ENCODE peak calls at places on chromosome 2, in eight cellular contexts. One of them, this sample, is unnamed.

GRCh38 chr2:152585830-152586484 is 131.3 kb downstream of the PRPF40A start:
- DNase-seq in dorsolateral prefrontal cortex: no peak
- DNase-seq in gastrocnemius medialis: peak
- DNase-seq in hepatocyte: peak
- DNase-seq in fibroblast of lung: peak
- DNase-seq in CD8-positive, alpha-beta T cell: no peak
- DNase-seq in fibroblast of pulmonary artery: peak
- DNase-seq in skeletal muscle cell: peak
- DNase-seq in this sample: peak

GRCh38 chr2:163877316-163877715 is 141.5 kb upstream of the FIGN start:
- DNase-seq in fibroblast of lung: peak
- DNase-seq in skeletal muscle cell: peak
- DNase-seq in fibroblast of pulmonary artery: peak
- DNase-seq in hepatocyte: no peak
- DNase-seq in dorsolateral prefrontal cortex: no peak
- DNase-seq in gastrocnemius medialis: no peak
- DNase-seq in CD8-positive, alpha-beta T cell: no peak
- DNase-seq in this sample: peak

GRCh38 chr2:204072443-204073324 is 136.1 kb downstream of the ICOS start:
- DNase-seq in CD8-positive, alpha-beta T cell: peak
- DNase-seq in hepatocyte: peak
- DNase-seq in gastrocnemius medialis: no peak
- DNase-seq in fibroblast of pulmonary artery: peak
- DNase-seq in fibroblast of lung: no peak
- DNase-seq in dorsolateral prefrontal cortex: no peak
- DNase-seq in skeletal muscle cell: no peak
- DNase-seq in this sample: peak

GRCh38 chr2:68811364-68811763 is 59.8 kb downstream of the BMP10 start:
- DNase-seq in skeletal muscle cell: no peak
- DNase-seq in CD8-positive, alpha-beta T cell: no peak
- DNase-seq in gastrocnemius medialis: no peak
- DNase-seq in hepatocyte: no peak
- DNase-seq in dorsolateral prefrontal cortex: no peak
- DNase-seq in fibroblast of lung: peak
- DNase-seq in fibroblast of pulmonary artery: peak
- DNase-seq in this sample: peak

GRCh38 chr2:237433920-237434319 is 20.0 kb upstream of the COL6A3 start:
- DNase-seq in CD8-positive, alpha-beta T cell: no peak
- DNase-seq in fibroblast of lung: no peak
- DNase-seq in skeletal muscle cell: no peak
- DNase-seq in dorsolateral prefrontal cortex: no peak
- DNase-seq in gastrocnemius medialis: no peak
- DNase-seq in hepatocyte: no peak
- DNase-seq in fibroblast of pulmonary artery: no peak
- DNase-seq in this sample: no peak

GRCh38 chr2:31269087-31269486 is 35.1 kb downstream of the EHD3 start:
- DNase-seq in fibroblast of pulmonary artery: no peak
- DNase-seq in fibroblast of lung: peak
- DNase-seq in dorsolateral prefrontal cortex: no peak
- DNase-seq in gastrocnemius medialis: no peak
- DNase-seq in CD8-positive, alpha-beta T cell: no peak
- DNase-seq in skeletal muscle cell: no peak
- DNase-seq in hepatocyte: no peak
- DNase-seq in this sample: peak

GRCh38 chr2:230525682-230526081 is 109.7 kb downstream of the SP100 start:
- DNase-seq in fibroblast of pulmonary artery: no peak
- DNase-seq in CD8-positive, alpha-beta T cell: no peak
- DNase-seq in skeletal muscle cell: no peak
- DNase-seq in hepatocyte: no peak
- DNase-seq in fibroblast of lung: no peak
- DNase-seq in gastrocnemius medialis: no peak
- DNase-seq in dorsolateral prefrontal cortex: no peak
- DNase-seq in this sample: no peak

GRCh38 chr2:174597347-174598047 is at the start of gene WIPF1:
- DNase-seq in skeletal muscle cell: no peak
- DNase-seq in fibroblast of lung: peak
- DNase-seq in dorsolateral prefrontal cortex: no peak
- DNase-seq in CD8-positive, alpha-beta T cell: peak
- DNase-seq in fibroblast of pulmonary artery: peak
- DNase-seq in gastrocnemius medialis: no peak
- DNase-seq in hepatocyte: no peak
- DNase-seq in this sample: peak

GRCh38 chr2:174492963-174493431 is 6.2 kb upstream of the GPR155 start:
- DNase-seq in gastrocnemius medialis: no peak
- DNase-seq in fibroblast of pulmonary artery: no peak
- DNase-seq in hepatocyte: no peak
- DNase-seq in dorsolateral prefrontal cortex: no peak
- DNase-seq in CD8-positive, alpha-beta T cell: peak
- DNase-seq in skeletal muscle cell: no peak
- DNase-seq in fibroblast of lung: no peak
- DNase-seq in this sample: no peak

GRCh38 chr2:220847587-220847986 is 724.5 kb downstream of the EPHA4 start:
- DNase-seq in hepatocyte: peak
- DNase-seq in gastrocnemius medialis: no peak
- DNase-seq in dorsolateral prefrontal cortex: no peak
- DNase-seq in CD8-positive, alpha-beta T cell: no peak
- DNase-seq in skeletal muscle cell: peak
- DNase-seq in fibroblast of pulmonary artery: peak
- DNase-seq in fibroblast of lung: peak
- DNase-seq in this sample: peak

GRCh38 chr2:66700181-66700686 is 265.3 kb downstream of the MEIS1 start:
- DNase-seq in fibroblast of lung: no peak
- DNase-seq in gastrocnemius medialis: no peak
- DNase-seq in hepatocyte: no peak
- DNase-seq in dorsolateral prefrontal cortex: no peak
- DNase-seq in fibroblast of pulmonary artery: no peak
- DNase-seq in skeletal muscle cell: no peak
- DNase-seq in CD8-positive, alpha-beta T cell: no peak
- DNase-seq in this sample: peak

GRCh38 chr2:33018271-33018670 is 71.5 kb downstream of the LTBP1 start:
- DNase-seq in skeletal muscle cell: no peak
- DNase-seq in dorsolateral prefrontal cortex: no peak
- DNase-seq in fibroblast of pulmonary artery: no peak
- DNase-seq in gastrocnemius medialis: no peak
- DNase-seq in CD8-positive, alpha-beta T cell: no peak
- DNase-seq in fibroblast of lung: no peak
- DNase-seq in hepatocyte: no peak
- DNase-seq in this sample: no peak

GRCh38 chr2:236939751-236940229 is 145.9 kb upstream of the COPS8 start:
- DNase-seq in CD8-positive, alpha-beta T cell: no peak
- DNase-seq in gastrocnemius medialis: no peak
- DNase-seq in hepatocyte: peak
- DNase-seq in fibroblast of pulmonary artery: no peak
- DNase-seq in fibroblast of lung: peak
- DNase-seq in dorsolateral prefrontal cortex: peak
- DNase-seq in skeletal muscle cell: peak
- DNase-seq in this sample: no peak

GRCh38 chr2:237714690-237715458 is 83.7 kb upstream of the RBM44 start:
- DNase-seq in fibroblast of pulmonary artery: peak
- DNase-seq in gastrocnemius medialis: peak
- DNase-seq in skeletal muscle cell: peak
- DNase-seq in hepatocyte: no peak
- DNase-seq in CD8-positive, alpha-beta T cell: no peak
- DNase-seq in fibroblast of lung: no peak
- DNase-seq in dorsolateral prefrontal cortex: no peak
- DNase-seq in this sample: peak

GRCh38 chr2:128160616-128161275 is 69.7 kb downstream of the UGGT1 start:
- DNase-seq in skeletal muscle cell: no peak
- DNase-seq in hepatocyte: no peak
- DNase-seq in gastrocnemius medialis: no peak
- DNase-seq in CD8-positive, alpha-beta T cell: no peak
- DNase-seq in fibroblast of lung: no peak
- DNase-seq in fibroblast of pulmonary artery: no peak
- DNase-seq in dorsolateral prefrontal cortex: peak
- DNase-seq in this sample: no peak

GRCh38 chr2:216259081-216259480 is 113.2 kb downstream of the MARCHF4 start:
- DNase-seq in dorsolateral prefrontal cortex: no peak
- DNase-seq in fibroblast of pulmonary artery: no peak
- DNase-seq in skeletal muscle cell: no peak
- DNase-seq in CD8-positive, alpha-beta T cell: no peak
- DNase-seq in hepatocyte: no peak
- DNase-seq in fibroblast of lung: no peak
- DNase-seq in gastrocnemius medialis: no peak
- DNase-seq in this sample: no peak

GRCh38 chr2:31945572-31945935 is 65.3 kb downstream of the MEMO1 start:
- DNase-seq in fibroblast of pulmonary artery: peak
- DNase-seq in CD8-positive, alpha-beta T cell: no peak
- DNase-seq in skeletal muscle cell: no peak
- DNase-seq in fibroblast of lung: no peak
- DNase-seq in dorsolateral prefrontal cortex: no peak
- DNase-seq in hepatocyte: no peak
- DNase-seq in gastrocnemius medialis: no peak
- DNase-seq in this sample: no peak

GRCh38 chr2:154229971-154230370 is 358.2 kb downstream of the GALNT13 start:
- DNase-seq in hepatocyte: peak
- DNase-seq in skeletal muscle cell: no peak
- DNase-seq in gastrocnemius medialis: no peak
- DNase-seq in fibroblast of pulmonary artery: no peak
- DNase-seq in fibroblast of lung: no peak
- DNase-seq in dorsolateral prefrontal cortex: no peak
- DNase-seq in CD8-positive, alpha-beta T cell: no peak
- DNase-seq in this sample: no peak

GRCh38 chr2:24354382-24354781 is 6.0 kb downstream of the ITSN2 start:
- DNase-seq in CD8-positive, alpha-beta T cell: no peak
- DNase-seq in fibroblast of lung: no peak
- DNase-seq in hepatocyte: no peak
- DNase-seq in fibroblast of pulmonary artery: no peak
- DNase-seq in gastrocnemius medialis: no peak
- DNase-seq in dorsolateral prefrontal cortex: no peak
- DNase-seq in skeletal muscle cell: no peak
- DNase-seq in this sample: no peak

GRCh38 chr2:54864727-54865126 is 141.3 kb downstream of the EML6 start:
- DNase-seq in CD8-positive, alpha-beta T cell: no peak
- DNase-seq in fibroblast of pulmonary artery: no peak
- DNase-seq in dorsolateral prefrontal cortex: no peak
- DNase-seq in hepatocyte: no peak
- DNase-seq in skeletal muscle cell: no peak
- DNase-seq in fibroblast of lung: no peak
- DNase-seq in gastrocnemius medialis: no peak
- DNase-seq in this sample: peak

GRCh38 chr2:237919593-237919992 is 47.2 kb upstream of the UBE2F start:
- DNase-seq in fibroblast of lung: no peak
- DNase-seq in CD8-positive, alpha-beta T cell: no peak
- DNase-seq in gastrocnemius medialis: no peak
- DNase-seq in skeletal muscle cell: no peak
- DNase-seq in dorsolateral prefrontal cortex: no peak
- DNase-seq in hepatocyte: no peak
- DNase-seq in fibroblast of pulmonary artery: no peak
- DNase-seq in this sample: no peak

GRCh38 chr2:160358051-160358450 is 135.6 kb downstream of the RBMS1 start:
- DNase-seq in skeletal muscle cell: peak
- DNase-seq in fibroblast of lung: peak
- DNase-seq in fibroblast of pulmonary artery: no peak
- DNase-seq in dorsolateral prefrontal cortex: no peak
- DNase-seq in hepatocyte: no peak
- DNase-seq in gastrocnemius medialis: no peak
- DNase-seq in CD8-positive, alpha-beta T cell: no peak
- DNase-seq in this sample: peak

GRCh38 chr2:190853659-190854386 is 26.8 kb upstream of the GLS start:
- DNase-seq in skeletal muscle cell: no peak
- DNase-seq in gastrocnemius medialis: no peak
- DNase-seq in fibroblast of lung: no peak
- DNase-seq in dorsolateral prefrontal cortex: no peak
- DNase-seq in CD8-positive, alpha-beta T cell: no peak
- DNase-seq in hepatocyte: no peak
- DNase-seq in fibroblast of pulmonary artery: peak
- DNase-seq in this sample: no peak

GRCh38 chr2:222307138-222307756 is 8.4 kb upstream of the PAX3 start:
- DNase-seq in gastrocnemius medialis: no peak
- DNase-seq in CD8-positive, alpha-beta T cell: no peak
- DNase-seq in fibroblast of lung: no peak
- DNase-seq in skeletal muscle cell: no peak
- DNase-seq in dorsolateral prefrontal cortex: no peak
- DNase-seq in hepatocyte: no peak
- DNase-seq in fibroblast of pulmonary artery: no peak
- DNase-seq in this sample: no peak
- H3K4me3 ChIP-seq in gastrocnemius medialis: no peak
- H3K4me3 ChIP-seq in CD8-positive, alpha-beta T cell: no peak
- H3K4me3 ChIP-seq in fibroblast of lung: no peak
- H3K4me3 ChIP-seq in skeletal muscle cell: no peak
- H3K4me3 ChIP-seq in dorsolateral prefrontal cortex: no peak
- H3K4me3 ChIP-seq in hepatocyte: no peak
- H3K4me3 ChIP-seq in fibroblast of pulmonary artery: no peak
- H3K4me3 ChIP-seq in this sample: no peak

DNA sequence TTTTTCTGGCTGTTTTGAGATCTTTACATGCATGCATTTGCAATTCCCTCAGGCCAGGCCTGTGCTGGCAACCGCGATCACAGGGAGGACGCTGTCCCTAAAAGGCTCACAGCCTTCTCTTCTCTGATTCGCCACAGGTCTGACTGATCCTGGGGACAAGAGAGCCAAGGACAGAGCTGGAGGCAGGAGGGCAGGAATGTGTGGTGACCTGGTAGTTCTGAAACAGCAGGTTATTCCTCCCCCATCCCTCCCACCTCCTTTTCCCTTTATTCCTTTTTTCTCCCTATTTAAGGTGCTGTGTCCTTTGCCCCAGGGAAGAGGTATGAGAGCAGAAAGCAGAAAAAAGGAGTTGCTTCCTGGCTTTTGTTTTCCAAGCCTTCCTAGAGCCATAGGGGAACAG is 21.9 kb downstream of the TMEM177 start:
- DNase-seq in hepatocyte: no peak
- DNase-seq in fibroblast of lung: no peak
- DNase-seq in skeletal muscle cell: no peak
- DNase-seq in fibroblast of pulmonary artery: no peak
- DNase-seq in gastrocnemius medialis: no peak
- DNase-seq in dorsolateral prefrontal cortex: no peak
- DNase-seq in CD8-positive, alpha-beta T cell: no peak
- DNase-seq in this sample: no peak
- H3K4me3 ChIP-seq in hepatocyte: no peak
- H3K4me3 ChIP-seq in fibroblast of lung: no peak
- H3K4me3 ChIP-seq in skeletal muscle cell: no peak
- H3K4me3 ChIP-seq in fibroblast of pulmonary artery: no peak
- H3K4me3 ChIP-seq in gastrocnemius medialis: no peak
- H3K4me3 ChIP-seq in dorsolateral prefrontal cortex: no peak
- H3K4me3 ChIP-seq in CD8-positive, alpha-beta T cell: no peak
- H3K4me3 ChIP-seq in this sample: no peak

GRCh38 chr2:114283774-114284173 is 158.7 kb upstream of the DPP10 start:
- DNase-seq in skeletal muscle cell: no peak
- DNase-seq in hepatocyte: no peak
- DNase-seq in fibroblast of lung: no peak
- DNase-seq in fibroblast of pulmonary artery: no peak
- DNase-seq in CD8-positive, alpha-beta T cell: no peak
- DNase-seq in gastrocnemius medialis: no peak
- DNase-seq in dorsolateral prefrontal cortex: no peak
- DNase-seq in this sample: no peak
- H3K4me3 ChIP-seq in skeletal muscle cell: no peak
- H3K4me3 ChIP-seq in hepatocyte: no peak
- H3K4me3 ChIP-seq in fibroblast of lung: no peak
- H3K4me3 ChIP-seq in fibroblast of pulmonary artery: no peak
- H3K4me3 ChIP-seq in CD8-positive, alpha-beta T cell: no peak
- H3K4me3 ChIP-seq in gastrocnemius medialis: no peak
- H3K4me3 ChIP-seq in dorsolateral prefrontal cortex: no peak
- H3K4me3 ChIP-seq in this sample: no peak

DNA sequence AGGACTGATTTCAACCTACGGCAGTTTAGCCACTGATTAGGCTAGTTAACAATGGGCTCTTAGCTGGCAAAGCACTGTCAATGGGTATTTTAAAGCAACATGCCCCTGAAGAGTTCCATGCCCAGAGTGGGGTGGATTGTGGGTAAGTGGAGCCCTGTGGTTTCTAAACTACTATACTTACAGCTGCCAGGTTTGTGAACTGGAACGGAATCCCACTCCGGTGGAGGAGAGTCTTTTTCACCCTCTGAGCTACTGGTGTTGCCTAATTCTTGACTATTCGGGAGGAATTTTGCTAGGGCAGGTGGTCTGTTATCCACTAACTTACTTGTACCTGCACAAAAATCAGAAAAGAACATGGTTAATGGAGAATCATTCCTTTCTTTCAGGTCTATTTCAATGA is 52.6 kb downstream of the ZAP70 start:
- DNase-seq in dorsolateral prefrontal cortex: no peak
- DNase-seq in skeletal muscle cell: no peak
- DNase-seq in fibroblast of lung: no peak
- DNase-seq in gastrocnemius medialis: no peak
- DNase-seq in fibroblast of pulmonary artery: no peak
- DNase-seq in CD8-positive, alpha-beta T cell: no peak
- DNase-seq in hepatocyte: no peak
- DNase-seq in this sample: no peak
- H3K4me3 ChIP-seq in dorsolateral prefrontal cortex: no peak
- H3K4me3 ChIP-seq in skeletal muscle cell: no peak
- H3K4me3 ChIP-seq in fibroblast of lung: no peak
- H3K4me3 ChIP-seq in gastrocnemius medialis: no peak
- H3K4me3 ChIP-seq in fibroblast of pulmonary artery: no peak
- H3K4me3 ChIP-seq in CD8-positive, alpha-beta T cell: no peak
- H3K4me3 ChIP-seq in hepatocyte: no peak
- H3K4me3 ChIP-seq in this sample: no peak

This sample was measured in epithelial cell of esophagus.